ENCODE peak calls at places on chromosomes 3 and 15, in seven cellular contexts. W is K562, K is left ventricle myocardium inferior, P is A549, Z is cardiac muscle cell, U is PC-9, E is body of pancreas. T is an unnamed sample. For H3K4me1, the result is how much of the 10 kb centered on the place peaks cover.

GRCh38 chr3:152270145-152270870 is 1.6 kb downstream of the MBNL1 start:
- DNase-seq in E (no peak), P (no peak), K (no peak), Z (peak), U (peak), W (no peak), T (no peak)

GRCh38 chr3:45978348-45978747 is 17.3 kb downstream of the FYCO1 start:
- DNase-seq in U (peak), W (no peak), Z (no peak), E (peak), K (no peak), P (no peak), T (no peak)

GRCh38 chr3:128736598-128736997 is 10.6 kb downstream of the RAB7A start:
- DNase-seq in E (no peak), U (no peak), W (no peak), Z (no peak), K (no peak), P (no peak), T (no peak)

GRCh38 chr3:170324962-170325361 is 32.6 kb upstream of the SKIL start:
- DNase-seq in P (no peak), K (no peak), Z (no peak), E (no peak), W (no peak), U (no peak), T (no peak)

GRCh38 chr3:157785071-157785826 is 282.0 kb upstream of the VEPH1 start:
- DNase-seq in W (peak), U (peak), Z (no peak), K (no peak), E (no peak), P (peak), T (peak)

GRCh38 chr3:108406661-108407206 is 103.7 kb downstream of the MYH15 start:
- DNase-seq in E (peak), U (peak), W (peak), P (peak), Z (peak), K (no peak), T (no peak)

GRCh38 chr3:54358969-54359648 is 236.8 kb downstream of the CACNA2D3 start:
- DNase-seq in W (no peak), K (peak), Z (no peak), E (no peak), P (no peak), U (no peak), T (no peak)

GRCh38 chr3:67109651-67110204 is 111.6 kb downstream of the KBTBD8 start:
- DNase-seq in E (no peak), K (no peak), Z (peak), U (no peak), P (peak), W (peak), T (no peak)

GRCh38 chr3:190990898-190991297 is 128.4 kb upstream of the GMNC start:
- DNase-seq in W (no peak), P (no peak), E (no peak), K (no peak), U (no peak), Z (no peak), T (no peak)

DNA sequence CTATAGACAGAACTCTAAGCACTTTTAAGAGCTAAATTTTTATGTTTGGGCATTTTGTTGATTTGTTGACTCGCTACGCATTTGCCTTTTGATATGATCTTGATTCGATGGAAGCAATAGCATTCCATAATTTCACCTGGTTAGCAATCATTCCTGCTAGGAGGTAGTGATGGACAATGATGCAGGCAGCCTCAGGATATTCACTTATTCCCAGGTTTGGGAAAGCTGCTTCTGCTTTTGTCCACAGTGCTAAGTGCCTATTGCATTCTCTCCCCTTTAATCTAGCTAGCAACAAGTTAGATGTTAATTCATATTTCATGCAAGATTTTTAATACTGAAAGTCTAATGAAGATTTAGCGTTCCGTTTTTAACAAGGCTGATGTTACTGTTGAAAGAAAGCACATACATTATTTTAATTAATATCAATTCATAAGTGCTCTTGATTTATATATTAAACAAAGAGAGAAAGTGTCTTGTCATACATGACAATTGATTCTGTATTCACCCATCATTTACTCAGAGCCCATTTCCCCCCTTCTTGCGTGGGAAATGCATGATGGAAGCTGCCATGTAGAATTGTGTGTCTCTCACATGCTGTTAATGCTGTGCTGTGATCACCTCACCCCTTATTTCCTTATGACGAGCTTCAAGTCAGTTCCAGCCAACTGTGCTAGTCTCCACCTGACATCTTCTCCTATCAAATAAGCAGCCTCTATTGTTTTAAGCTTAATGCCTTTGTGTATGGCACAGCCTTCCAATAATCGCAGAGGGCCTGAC is 53.0 kb upstream of the TMCO5A start:
- DNase-seq in P (no peak), W (no peak), Z (no peak), K (no peak), E (no peak), U (no peak), T (no peak)
- H3K4me3 ChIP-seq in P (no peak), W (no peak), Z (no peak), K (no peak), E (no peak), U (no peak), T (no peak)

DNA sequence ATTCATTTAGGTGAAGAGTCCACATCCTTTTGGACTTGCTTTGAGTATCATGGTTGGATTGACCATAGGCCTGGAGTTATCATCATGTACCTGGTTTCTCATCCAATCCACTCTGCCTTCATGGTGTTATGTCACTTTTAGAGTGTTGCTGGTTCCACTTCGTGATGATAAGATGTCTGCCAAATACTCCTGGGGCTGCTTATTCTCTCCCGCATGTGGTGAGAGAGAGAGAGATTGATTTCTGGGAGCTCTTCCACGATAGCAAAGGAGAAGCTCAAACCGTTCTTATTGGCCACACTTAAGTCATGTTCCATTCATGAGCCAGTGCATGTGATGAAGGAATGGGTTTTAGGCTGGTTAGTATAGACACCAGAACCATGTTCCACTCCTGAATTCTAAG is 47.6 kb downstream of the MITF start:
- DNase-seq in K (no peak), P (no peak), E (no peak), W (no peak), Z (no peak), U (no peak), T (no peak)
- H3K4me1 ChIP-seq in K (half or more), P (half or more), E (under half), W (under half), Z (half or more), U (under half), T (under half)

GRCh38 chr3:56124546-56124945 is 343.7 kb downstream of the ERC2 start:
- DNase-seq in Z (no peak), P (no peak), W (no peak), E (no peak), K (no peak), U (no peak), T (no peak)

GRCh38 chr3:56122911-56123310 is 345.4 kb downstream of the ERC2 start:
- DNase-seq in W (no peak), Z (no peak), P (no peak), U (no peak), K (no peak), E (no peak), T (no peak)

GRCh38 chr3:56126632-56127031 is 341.6 kb downstream of the ERC2 start:
- DNase-seq in E (no peak), W (no peak), Z (no peak), U (no peak), P (no peak), K (no peak), T (no peak)

GRCh38 chr3:56123487-56123886 is 344.8 kb downstream of the ERC2 start:
- DNase-seq in Z (no peak), E (no peak), P (no peak), W (no peak), U (no peak), K (no peak), T (no peak)

DNA sequence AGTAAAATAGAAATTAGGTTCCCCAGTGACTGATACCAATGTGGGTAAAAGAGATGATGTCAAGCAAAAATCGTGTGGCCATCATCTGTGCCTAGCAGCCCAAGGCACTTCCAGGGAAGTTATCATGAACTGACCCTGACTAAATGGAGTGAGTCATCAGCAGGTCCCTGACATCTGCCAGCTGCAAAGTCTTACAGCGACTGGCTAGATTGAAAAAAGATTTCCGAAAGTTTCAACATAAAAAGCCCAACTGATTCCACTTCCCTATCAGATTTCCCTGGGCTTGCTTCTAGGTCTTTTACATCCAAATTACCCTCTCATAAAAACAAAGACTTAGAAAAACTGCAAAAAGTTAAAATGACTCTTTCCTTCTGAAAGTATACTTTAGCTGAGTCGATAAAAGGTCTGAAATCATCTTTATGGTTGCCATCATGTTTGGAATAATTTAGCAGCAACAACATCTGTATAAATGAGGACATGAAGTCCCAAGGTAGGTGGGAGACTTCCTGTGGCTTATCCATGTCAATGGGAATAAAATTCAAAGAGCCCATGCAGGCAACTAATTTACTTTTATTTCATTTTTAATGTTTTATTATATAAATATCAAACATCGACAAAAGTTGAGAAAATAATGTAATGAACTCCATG is 342.8 kb downstream of the ERC2 start:
- DNase-seq in U (peak), E (peak), W (peak), P (peak), K (peak), Z (peak), T (no peak)
- H3K4me3 ChIP-seq in U (no peak), E (no peak), W (no peak), P (no peak), K (no peak), Z (no peak), T (no peak)

DNA sequence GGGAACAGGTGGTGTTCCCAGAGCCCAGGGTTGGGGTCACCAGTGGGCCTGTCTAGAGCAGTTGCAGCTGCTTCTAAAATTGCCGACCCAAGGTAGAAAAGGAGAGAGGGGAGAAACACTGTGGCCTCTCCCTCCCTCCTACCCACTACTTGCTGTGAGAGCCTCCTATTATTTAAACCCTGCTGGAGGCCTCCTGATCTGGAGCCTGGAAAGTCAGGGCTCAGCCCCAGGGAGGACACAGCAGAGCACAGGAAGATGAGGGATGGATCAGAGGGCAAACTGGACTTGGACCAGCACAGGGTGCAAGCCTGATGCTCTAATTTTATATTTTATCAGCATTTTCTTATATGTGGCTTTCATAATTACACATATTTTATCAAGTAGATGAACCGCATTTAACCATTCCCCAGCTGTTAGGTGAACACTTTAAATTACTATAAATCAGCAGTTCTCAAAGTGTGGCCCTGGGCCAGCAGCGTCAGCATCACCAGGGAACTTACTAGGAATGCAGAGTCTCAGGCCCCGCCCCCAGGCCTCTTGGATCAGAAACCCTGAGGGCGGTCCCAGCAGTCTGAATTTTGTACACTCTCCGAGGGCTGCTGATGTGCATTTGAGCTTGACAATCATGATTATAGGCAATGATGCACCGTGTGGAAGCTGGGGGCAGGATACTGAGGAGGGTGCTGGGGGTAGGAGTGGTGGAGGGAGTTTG is 26.7 kb downstream of the SMAD3 start:
- DNase-seq in P (no peak), W (no peak), E (no peak), U (no peak), K (no peak), Z (no peak), T (no peak)
- H3K4me1 ChIP-seq in P (half or more), W (half or more), E (half or more), U (half or more), K (half or more), Z (half or more), T (half or more)

GRCh38 chr3:40185029-40185695 is 124.3 kb upstream of the EIF1B start:
- DNase-seq in U (no peak), Z (no peak), E (no peak), P (no peak), K (no peak), W (no peak), T (no peak)
- H3K4me3 ChIP-seq in U (no peak), Z (no peak), E (no peak), P (no peak), K (no peak), W (no peak), T (no peak)

T was measured in RWPE2.